ENCODE peak calls at places on chromosomes 11 and 22, in seven cellular contexts. One of them, this sample, is unnamed.

GRCh38 chr22:44755418-44755817 is 3.0 kb downstream of the ARHGAP8 start:
- DNase-seq in H1: no peak
- DNase-seq in HepG2: no peak
- DNase-seq in K562: no peak
- DNase-seq in SK-N-SH: no peak
- DNase-seq in GM12878: no peak
- DNase-seq in HCT116: no peak
- DNase-seq in this sample: no peak

GRCh38 chr11:112555491-112556364 is 295.1 kb upstream of the PLET1 start:
- DNase-seq in H1: peak
- DNase-seq in HepG2: peak
- DNase-seq in K562: peak
- DNase-seq in SK-N-SH: peak
- DNase-seq in GM12878: no peak
- DNase-seq in HCT116: peak
- DNase-seq in this sample: no peak

GRCh38 chr22:45460288-45461109 is 42.2 kb upstream of the FBLN1 start:
- DNase-seq in H1: no peak
- DNase-seq in HepG2: no peak
- DNase-seq in K562: no peak
- DNase-seq in SK-N-SH: peak
- DNase-seq in GM12878: no peak
- DNase-seq in HCT116: no peak
- DNase-seq in this sample: no peak

GRCh38 chr22:47561115-47561675 is 798.7 kb downstream of the TBC1D22A start:
- DNase-seq in H1: no peak
- DNase-seq in HepG2: no peak
- DNase-seq in K562: no peak
- DNase-seq in SK-N-SH: no peak
- DNase-seq in GM12878: no peak
- DNase-seq in HCT116: no peak
- DNase-seq in this sample: no peak

GRCh38 chr11:133952199-133953190 is 4.3 kb downstream of the IGSF9B start:
- DNase-seq in H1: no peak
- DNase-seq in HepG2: no peak
- DNase-seq in K562: no peak
- DNase-seq in SK-N-SH: no peak
- DNase-seq in GM12878: no peak
- DNase-seq in HCT116: no peak
- DNase-seq in this sample: no peak

GRCh38 chr11:113505541-113506375 is 30.6 kb upstream of the DRD2 start:
- DNase-seq in H1: no peak
- DNase-seq in HepG2: peak
- DNase-seq in K562: no peak
- DNase-seq in SK-N-SH: peak
- DNase-seq in GM12878: no peak
- DNase-seq in HCT116: peak
- DNase-seq in this sample: peak

GRCh38 chr11:2529636-2530035 is 84.8 kb downstream of the KCNQ1 start:
- DNase-seq in H1: no peak
- DNase-seq in HepG2: no peak
- DNase-seq in K562: no peak
- DNase-seq in SK-N-SH: no peak
- DNase-seq in GM12878: no peak
- DNase-seq in HCT116: no peak
- DNase-seq in this sample: no peak

GRCh38 chr11:77278595-77279506 is 22.6 kb downstream of the GDPD4 start:
- DNase-seq in H1: no peak
- DNase-seq in HepG2: no peak
- DNase-seq in K562: no peak
- DNase-seq in SK-N-SH: no peak
- DNase-seq in GM12878: no peak
- DNase-seq in HCT116: no peak
- DNase-seq in this sample: no peak

GRCh38 chr11:118574636-118575035 is 2.4 kb downstream of the ARCN1 start:
- DNase-seq in H1: no peak
- DNase-seq in HepG2: no peak
- DNase-seq in K562: no peak
- DNase-seq in SK-N-SH: no peak
- DNase-seq in GM12878: no peak
- DNase-seq in HCT116: no peak
- DNase-seq in this sample: no peak

GRCh38 chr11:7204778-7205177 is 46.9 kb upstream of the SYT9 start:
- DNase-seq in H1: no peak
- DNase-seq in HepG2: no peak
- DNase-seq in K562: no peak
- DNase-seq in SK-N-SH: no peak
- DNase-seq in GM12878: no peak
- DNase-seq in HCT116: no peak
- DNase-seq in this sample: no peak

GRCh38 chr11:126488591-126489370 is 133.3 kb downstream of the ST3GAL4 start:
- DNase-seq in H1: no peak
- DNase-seq in HepG2: no peak
- DNase-seq in K562: no peak
- DNase-seq in SK-N-SH: no peak
- DNase-seq in GM12878: no peak
- DNase-seq in HCT116: no peak
- DNase-seq in this sample: no peak

DNA sequence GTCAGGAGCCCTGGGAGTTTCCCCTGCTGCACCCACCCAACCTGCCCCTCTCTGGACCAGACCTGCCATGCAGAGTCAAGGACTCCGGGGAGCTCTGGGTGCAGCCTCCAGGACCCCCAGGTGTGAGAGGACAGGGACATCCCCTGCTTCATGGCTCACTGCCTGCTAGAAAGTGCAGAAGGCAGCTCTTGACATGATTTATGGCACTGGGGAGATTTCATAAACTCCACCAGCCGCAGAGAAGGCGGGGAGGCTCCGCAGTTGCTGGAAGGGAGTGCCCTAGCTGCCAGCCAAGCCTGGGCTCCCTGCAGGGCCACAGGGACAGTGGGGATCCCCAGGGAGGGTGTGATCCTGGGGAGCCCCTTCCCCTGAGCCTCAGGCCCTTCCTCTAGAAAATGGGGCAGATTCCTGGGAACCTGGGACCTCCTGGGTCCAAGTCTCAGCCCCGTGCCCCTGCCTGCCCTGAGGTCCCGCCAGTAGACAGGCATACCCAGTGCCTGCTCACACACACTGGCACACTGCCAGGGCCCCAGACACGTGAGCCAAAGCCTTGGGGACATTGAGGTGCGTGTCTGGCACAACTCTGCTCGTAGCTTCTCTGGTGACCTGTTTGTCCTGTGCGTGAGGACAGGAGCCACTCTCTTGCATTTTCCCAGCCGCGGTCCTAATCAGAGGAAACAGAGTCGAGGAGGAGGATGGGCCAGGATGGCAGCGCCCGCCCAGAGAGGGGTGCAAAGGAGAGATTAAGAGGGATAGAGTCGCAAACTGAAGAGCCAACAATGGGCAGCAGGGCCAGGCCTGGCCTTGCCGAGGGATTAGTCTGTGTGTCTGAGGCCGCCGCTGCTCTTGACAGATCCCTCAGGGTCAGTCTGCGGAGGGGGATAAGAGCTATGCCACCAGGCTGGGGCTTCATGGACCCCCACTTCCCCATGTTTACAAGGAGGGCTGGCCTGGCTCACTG is 13.8 kb downstream of the CABP7 start:
- DNase-seq in H1: no peak
- DNase-seq in HepG2: no peak
- DNase-seq in K562: no peak
- DNase-seq in SK-N-SH: peak
- DNase-seq in GM12878: peak
- DNase-seq in HCT116: no peak
- DNase-seq in this sample: peak
- TF ChIP-seq JUND in H1: no peak
- TF ChIP-seq JUND in HepG2: no peak
- TF ChIP-seq JUND in K562: no peak
- TF ChIP-seq JUND in SK-N-SH: no peak
- TF ChIP-seq JUND in GM12878: no peak
- TF ChIP-seq JUND in HCT116: no peak
- TF ChIP-seq JUND in this sample: no peak

GRCh38 chr11:108697872-108698473 is 33.1 kb downstream of the DDX10 start:
- DNase-seq in H1: no peak
- DNase-seq in HepG2: peak
- DNase-seq in K562: peak
- DNase-seq in SK-N-SH: peak
- DNase-seq in GM12878: peak
- DNase-seq in HCT116: peak
- DNase-seq in this sample: peak
- TF ChIP-seq JUND in H1: no peak
- TF ChIP-seq JUND in HepG2: no peak
- TF ChIP-seq JUND in K562: no peak
- TF ChIP-seq JUND in SK-N-SH: no peak
- TF ChIP-seq JUND in GM12878: no peak
- TF ChIP-seq JUND in HCT116: no peak
- TF ChIP-seq JUND in this sample: no peak

DNA sequence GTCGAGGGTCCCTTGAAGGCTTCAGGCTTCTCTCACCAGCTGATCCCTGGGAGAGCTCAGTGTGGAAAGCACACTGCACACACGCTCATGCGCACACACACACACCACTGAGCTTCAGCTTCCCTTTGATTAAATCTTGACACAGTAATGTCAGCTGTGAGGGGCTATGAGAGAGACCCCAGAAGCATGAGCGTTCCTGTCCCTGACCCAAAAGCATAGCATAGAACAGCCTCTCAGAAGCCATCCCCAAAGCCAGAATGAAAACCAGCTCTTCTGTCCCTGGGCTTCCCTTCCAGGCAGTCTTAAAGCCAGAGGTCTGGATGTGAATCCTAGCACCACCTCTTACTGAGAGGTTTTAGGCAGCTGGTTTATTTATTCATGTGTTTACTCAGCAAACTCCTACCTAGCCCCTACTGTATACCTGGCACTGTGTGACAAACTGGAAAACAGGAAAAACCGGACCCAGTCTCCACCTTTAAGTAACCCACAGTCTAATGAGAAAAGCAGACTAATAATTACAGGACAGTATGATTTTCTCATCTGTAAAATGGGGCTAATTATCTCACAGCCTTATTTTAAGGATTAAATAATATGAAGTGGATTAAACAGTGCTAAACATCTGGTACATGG is 15.9 kb downstream of the GALNT18 start:
- DNase-seq in H1: no peak
- DNase-seq in HepG2: no peak
- DNase-seq in K562: no peak
- DNase-seq in SK-N-SH: no peak
- DNase-seq in GM12878: no peak
- DNase-seq in HCT116: no peak
- DNase-seq in this sample: peak
- TF ChIP-seq JUND in H1: no peak
- TF ChIP-seq JUND in HepG2: no peak
- TF ChIP-seq JUND in K562: no peak
- TF ChIP-seq JUND in SK-N-SH: no peak
- TF ChIP-seq JUND in GM12878: no peak
- TF ChIP-seq JUND in HCT116: no peak
- TF ChIP-seq JUND in this sample: no peak

DNA sequence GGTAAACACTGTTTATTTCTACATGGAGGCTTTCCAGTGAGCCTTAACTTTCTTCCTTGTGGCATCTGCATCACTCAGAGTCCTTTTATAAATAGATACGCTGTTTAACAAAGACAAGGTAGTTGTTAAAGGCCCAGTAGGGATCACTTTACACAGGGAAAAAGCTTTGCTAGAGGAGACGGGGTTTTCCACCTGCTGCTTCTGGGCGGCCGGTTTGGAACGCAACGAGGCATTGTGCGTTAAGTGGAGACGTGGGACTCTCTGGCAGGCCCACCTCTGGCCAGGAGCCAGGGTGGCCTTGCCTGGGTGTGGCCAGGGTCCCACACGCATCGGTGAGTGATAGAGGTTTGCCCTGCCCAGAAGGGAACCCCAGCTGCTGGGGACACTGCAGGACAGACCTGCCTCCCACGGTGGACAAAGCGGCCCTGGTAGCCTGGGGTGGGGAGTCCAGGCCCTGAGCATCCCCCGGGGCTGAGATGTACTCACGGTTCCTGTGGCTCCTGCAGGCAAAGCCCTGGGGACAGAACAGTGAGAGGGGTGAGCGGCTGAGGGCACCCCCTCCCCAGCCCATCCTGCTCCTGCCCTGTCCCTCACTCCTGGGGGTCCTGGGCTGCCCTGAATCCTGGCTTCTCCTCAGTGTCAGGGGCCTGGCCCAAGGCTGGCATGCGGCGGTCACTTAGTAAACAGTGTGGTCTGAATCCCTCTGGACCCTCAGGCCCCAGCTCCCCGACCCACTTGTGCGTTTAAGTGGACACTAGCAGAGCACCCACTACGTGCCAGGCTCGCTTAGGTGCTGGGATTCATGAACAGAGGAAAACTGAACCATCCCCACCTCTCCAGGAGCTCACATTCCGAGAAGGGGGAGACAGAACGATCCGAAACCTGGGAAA is 4.2 kb downstream of the IL17REL start:
- DNase-seq in H1: peak
- DNase-seq in HepG2: no peak
- DNase-seq in K562: no peak
- DNase-seq in SK-N-SH: peak
- DNase-seq in GM12878: no peak
- DNase-seq in HCT116: no peak
- DNase-seq in this sample: no peak
- TF ChIP-seq JUND in H1: no peak
- TF ChIP-seq JUND in HepG2: no peak
- TF ChIP-seq JUND in K562: no peak
- TF ChIP-seq JUND in SK-N-SH: no peak
- TF ChIP-seq JUND in GM12878: no peak
- TF ChIP-seq JUND in HCT116: no peak
- TF ChIP-seq JUND in this sample: no peak